ENCODE peak calls at places on chromosomes 13 and 19, in seven cellular contexts. G, J, S, Y, V, K and W are unnamed samples.

GRCh38 chr19:17931532-17932191 is 1.2 kb upstream of the CCDC124 start:
- DNase-seq in G (no peak), J (no peak), S (peak; percentile 80), Y (no peak), V (no peak), K (no peak), W (no peak)

GRCh38 chr13:76663941-76664340 is 222.3 kb downstream of the KCTD12 start:
- DNase-seq in G (no peak), J (no peak), S (no peak), Y (no peak), V (no peak), K (no peak), W (no peak)

GRCh38 chr19:6103217-6103644 is 7.1 kb downstream of the RFX2 start:
- DNase-seq in G (peak; percentile 56), J (peak; percentile 85), S (no peak), Y (peak; percentile 92), V (peak; percentile 90), K (no peak), W (no peak)

GRCh38 chr13:46614582-46614981 is 61.6 kb downstream of the LRCH1 start:
- DNase-seq in G (no peak), J (no peak), S (no peak), Y (no peak), V (no peak), K (no peak), W (no peak)

GRCh38 chr19:16608290-16608704 is 19.7 kb downstream of the MED26 start:
- DNase-seq in G (peak; percentile 60), J (no peak), S (no peak), Y (peak; percentile 93), V (no peak), K (no peak), W (no peak)

GRCh38 chr13:49062297-49062896 is 86.7 kb downstream of the FNDC3A start:
- DNase-seq in G (no peak), J (no peak), S (no peak), Y (no peak), V (no peak), K (no peak), W (no peak)

GRCh38 chr13:83733293-83733692 is 149.0 kb downstream of the SLITRK1 start:
- DNase-seq in G (no peak), J (no peak), S (no peak), Y (no peak), V (no peak), K (no peak), W (no peak)

GRCh38 chr19:1606138-1606651 is 933 bp upstream of the UQCR11 start:
- DNase-seq in G (no peak), J (peak; percentile 34), S (no peak), Y (no peak), V (no peak), K (no peak), W (no peak)

GRCh38 chr13:89784161-89784809 is 1563.2 kb upstream of the MIR17HG start:
- DNase-seq in G (no peak), J (no peak), S (no peak), Y (peak; percentile 60), V (no peak), K (peak; percentile 77), W (no peak)

GRCh38 chr19:34215666-34216038 is 38.7 kb upstream of the GARRE1 start:
- DNase-seq in G (no peak), J (no peak), S (no peak), Y (no peak), V (no peak), K (no peak), W (no peak)

GRCh38 chr19:42096255-42096837 is 20.4 kb downstream of the ZNF574 start:
- DNase-seq in G (no peak), J (no peak), S (no peak), Y (no peak), V (no peak), K (no peak), W (no peak)
- TF ChIP-seq POLR2AphosphoS5 in G (no peak), J (no peak), S (no peak), Y (no peak), V (no peak), K (no peak), W (no peak)

DNA sequence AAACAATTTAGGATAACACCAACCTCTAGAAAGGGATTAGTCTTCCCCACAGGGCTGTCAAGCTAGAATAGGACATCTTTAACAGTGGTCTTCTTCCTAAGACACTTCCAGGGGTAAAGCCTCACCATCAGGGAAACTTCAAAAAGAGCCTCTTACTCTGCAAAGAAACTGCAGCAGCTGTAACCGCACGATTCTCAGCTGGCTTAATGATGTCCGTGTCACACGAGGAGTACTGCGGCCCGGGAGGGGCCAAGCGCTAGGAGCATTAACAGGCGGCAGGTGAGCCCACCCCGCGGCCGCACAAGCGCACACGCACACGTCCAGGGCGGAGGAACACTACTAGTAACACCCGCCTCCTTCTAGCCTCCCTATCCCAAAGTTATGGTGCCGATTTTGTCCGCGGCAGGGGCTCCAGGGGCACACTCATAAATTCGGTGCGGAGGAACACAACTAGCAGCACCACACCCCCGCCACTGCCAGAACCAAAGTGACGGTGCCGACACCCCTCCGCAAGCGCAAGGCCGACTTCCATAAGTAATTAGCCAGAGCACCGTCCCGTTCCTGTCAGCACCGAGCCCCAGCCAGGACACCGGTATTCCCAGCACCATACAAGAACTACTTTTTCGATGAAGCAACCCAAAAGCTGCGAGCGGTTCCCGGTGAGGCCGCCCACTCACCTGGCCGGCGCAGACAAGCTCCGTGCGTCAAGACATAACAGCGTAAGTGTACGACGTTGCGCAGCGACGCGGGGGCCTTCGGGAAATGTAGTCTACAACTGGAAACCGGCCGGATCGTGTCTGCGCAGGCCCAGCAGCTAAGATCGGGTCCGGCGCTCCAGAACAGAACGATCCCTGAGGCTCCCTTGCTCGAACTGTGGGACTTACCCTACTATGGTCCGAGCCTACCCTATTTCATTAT is at the start of the genes ZNF540 and ZNF571:
- DNase-seq in G (peak; percentile 95), J (peak; percentile 95), S (peak; percentile 90), Y (peak; percentile 97), V (peak; percentile 95), K (peak; percentile 95), W (peak; percentile 53)
- TF ChIP-seq POLR2A in G (peak; percentile 58), J (no peak), S (peak; percentile 79), Y (peak; percentile 64), V (no peak), K (no peak), W (no peak)

GRCh38 chr19:55653651-55654322 is 1.0 kb upstream of the U2AF2 start:
- DNase-seq in G (peak; percentile 99), J (peak; percentile 98), S (peak; percentile 94), Y (peak; percentile 99), V (peak; percentile 99), K (peak; percentile 99), W (peak; percentile 94)

GRCh38 chr19:55654833-55655647 is at the start of gene U2AF2:
- DNase-seq in G (peak; percentile 97), J (peak; percentile 97), S (no peak), Y (peak; percentile 98), V (peak; percentile 97), K (peak; percentile 96), W (peak; percentile 80)

GRCh38 chr19:55655648-55656040 is 809 bp downstream of the U2AF2 start:
- DNase-seq in G (no peak), J (no peak), S (no peak), Y (no peak), V (no peak), K (no peak), W (no peak)

GRCh38 chr19:55652311-55653078 is 2.3 kb upstream of the U2AF2 start:
- DNase-seq in G (no peak), J (no peak), S (no peak), Y (no peak), V (peak; percentile 78), K (no peak), W (no peak)

DNA sequence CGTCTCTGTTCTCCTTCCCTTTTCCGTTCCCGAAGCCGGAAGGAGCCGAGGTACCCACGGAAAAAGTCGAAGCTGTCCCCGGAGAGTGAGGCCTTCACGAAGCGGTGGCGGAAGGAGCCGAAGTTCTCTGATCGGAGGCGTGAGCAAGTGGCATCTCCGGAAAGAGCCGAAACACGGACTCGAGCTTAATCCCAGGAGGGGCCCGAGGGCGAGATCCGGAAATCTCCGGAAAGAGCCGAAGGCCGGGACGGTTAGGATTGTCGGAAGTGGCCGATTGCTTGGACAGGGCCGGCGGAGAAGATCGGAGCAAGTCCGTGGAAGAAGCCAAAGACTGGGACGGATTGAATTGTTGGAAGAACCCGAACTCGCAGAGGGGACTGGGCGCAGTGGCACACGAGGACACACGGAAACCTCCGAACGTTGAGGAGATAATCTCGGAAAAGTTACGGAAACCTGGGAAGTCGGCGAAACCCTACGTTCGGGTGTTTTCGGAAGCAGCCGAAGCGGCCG is 457 bp upstream of the U2AF2 start:
- DNase-seq in G (peak; percentile 99), J (peak; percentile 100), S (peak; percentile 98), Y (peak; percentile 100), V (peak; percentile 100), K (peak; percentile 99), W (peak; percentile 75)
- TF ChIP-seq POLR2AphosphoS5 in G (no peak), J (no peak), S (no peak), Y (no peak), V (peak; percentile 44), K (peak; percentile 64), W (no peak)

GRCh38 chr13:41193469-41193868 is 900 bp downstream of the KBTBD7 start:
- DNase-seq in G (no peak), J (no peak), S (no peak), Y (no peak), V (no peak), K (no peak), W (no peak)

GRCh38 chr13:41199061-41199460 is 4.7 kb upstream of the KBTBD7 start:
- DNase-seq in G (no peak), J (no peak), S (no peak), Y (no peak), V (no peak), K (no peak), W (no peak)

GRCh38 chr13:41196620-41197019 is 2.3 kb upstream of the KBTBD7 start:
- DNase-seq in G (no peak), J (no peak), S (no peak), Y (no peak), V (no peak), K (no peak), W (no peak)

GRCh38 chr13:41196011-41196410 is 1.6 kb upstream of the KBTBD7 start:
- DNase-seq in G (no peak), J (no peak), S (no peak), Y (no peak), V (no peak), K (no peak), W (no peak)

GRCh38 chr13:41193919-41194824 is at the start of gene KBTBD7:
- DNase-seq in G (peak; percentile 94), J (peak; percentile 92), S (peak; percentile 85), Y (peak; percentile 97), V (peak; percentile 94), K (peak; percentile 93), W (peak; percentile 73)
- TF ChIP-seq POLR2A in G (peak; percentile 65), J (no peak), S (peak; percentile 90), Y (peak; percentile 32), V (no peak), K (no peak), W (peak; percentile 62)

GRCh38 chr13:39692650-39693438 is 37.4 kb downstream of the COG6 start:
- DNase-seq in G (no peak), J (no peak), S (no peak), Y (no peak), V (no peak), K (no peak), W (no peak)
- TF ChIP-seq POLR2AphosphoS5 in G (peak; percentile 25), J (no peak), S (no peak), Y (peak; percentile 21), V (no peak), K (no peak), W (no peak)